ENCODE peak calls at places on chromosome 21, in five cellular contexts. E is K562, K is A549, B is GM12878, O is HepG2. D is an unnamed sample.

GRCh38 chr21:16308269-16308668 is 578.5 kb downstream of the USP25 start:
- DNase-seq in K (no peak), B (no peak), E (no peak), O (no peak), D (no peak)

GRCh38 chr21:15543473-15543872 is 186.3 kb upstream of the USP25 start:
- DNase-seq in E (no peak), B (no peak), O (peak; percentile 48), K (no peak), D (no peak)

GRCh38 chr21:31233711-31234110 is 110.3 kb downstream of the TIAM1 start:
- DNase-seq in B (no peak), O (no peak), E (no peak), K (no peak), D (no peak)

GRCh38 chr21:27466175-27466574 is 499.3 kb upstream of the ADAMTS5 start:
- DNase-seq in O (no peak), K (no peak), E (no peak), B (no peak), D (peak; percentile 60)

GRCh38 chr21:26332873-26333272 is 162.3 kb upstream of the APP start:
- DNase-seq in B (no peak), K (no peak), O (no peak), E (no peak), D (no peak)

GRCh38 chr21:20720623-20721022 is 277.6 kb upstream of the NCAM2 start:
- DNase-seq in O (no peak), K (no peak), B (no peak), E (no peak), D (no peak)

GRCh38 chr21:33998402-33998801 is 75.0 kb upstream of the MRPS6 start:
- DNase-seq in K (no peak), O (no peak), E (no peak), B (no peak), D (no peak)

GRCh38 chr21:18801468-18801867 is 397.9 kb upstream of the TMPRSS15 start:
- DNase-seq in K (no peak), O (no peak), E (no peak), B (no peak), D (peak; percentile 48)

GRCh38 chr21:33860332-33860879 is 55.2 kb downstream of the ATP5PO start:
- DNase-seq in K (no peak), B (no peak), E (no peak), O (no peak), D (no peak)

GRCh38 chr21:16418663-16419062 is 688.9 kb downstream of the USP25 start:
- DNase-seq in E (no peak), O (no peak), B (no peak), K (no peak), D (no peak)

GRCh38 chr21:18411565-18411964 is 8.0 kb upstream of the TMPRSS15 start:
- DNase-seq in O (no peak), K (no peak), B (no peak), E (no peak), D (peak; percentile 21)

GRCh38 chr21:26810266-26810665 is 34.9 kb downstream of the ADAMTS1 start:
- DNase-seq in K (no peak), B (no peak), O (no peak), E (no peak), D (no peak)

GRCh38 chr21:28419110-28419509 is 573.6 kb downstream of the LTN1 start:
- DNase-seq in E (no peak), K (no peak), O (no peak), B (no peak), D (no peak)

GRCh38 chr21:45365608-45366241 is 39.2 kb upstream of the COL18A1 start:
- DNase-seq in K (peak; percentile 67), B (no peak), O (peak; percentile 92), E (no peak), D (peak; percentile 89)

GRCh38 chr21:45364464-45365185 is 40.3 kb upstream of the COL18A1 start:
- DNase-seq in B (no peak), E (no peak), K (peak; percentile 48), O (no peak), D (no peak)

GRCh38 chr21:45365186-45365607 is 39.8 kb upstream of the COL18A1 start:
- DNase-seq in B (no peak), K (no peak), O (no peak), E (no peak), D (no peak)

GRCh38 chr21:45362748-45363145 is 42.2 kb upstream of the COL18A1 start:
- DNase-seq in E (no peak), K (no peak), B (no peak), O (no peak), D (no peak)

DNA sequence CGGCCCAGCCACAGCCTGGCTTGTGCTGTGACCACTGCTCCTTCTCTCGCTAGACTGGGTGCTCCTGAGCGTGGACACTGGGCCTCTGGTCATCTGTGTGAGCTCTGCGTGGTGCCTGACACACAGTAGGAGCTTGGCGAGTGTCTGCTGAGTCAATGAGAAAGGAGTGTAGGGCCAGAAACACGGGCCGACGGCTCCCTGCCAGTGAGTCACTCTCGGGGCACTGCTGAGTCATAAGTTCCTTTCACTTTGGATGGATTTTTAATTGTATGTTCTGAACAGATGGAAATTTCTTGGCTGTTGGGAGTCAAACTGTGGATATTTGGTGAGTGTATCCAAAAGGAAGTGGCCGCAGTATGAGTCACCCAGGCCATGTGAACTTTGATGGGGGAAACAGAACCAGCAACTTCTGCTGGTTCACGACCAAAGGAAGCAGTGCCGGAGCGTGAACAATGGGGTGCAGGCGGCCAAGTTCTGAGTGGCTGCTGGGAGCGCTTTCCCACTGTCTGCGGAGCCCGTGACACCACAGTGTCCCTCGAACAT is 41.0 kb upstream of the COL18A1 start:
- DNase-seq in O (peak; percentile 82), E (peak; percentile 76), K (peak; percentile 86), B (peak; percentile 8), D (no peak)
- H3K4me3 ChIP-seq in O (no peak overlapping the region), E (no peak overlapping the region), K (peak overlapping the region; percentile 28), B (no peak overlapping the region), D (no peak overlapping the region)

GRCh38 chr21:41280115-41280919 is 36.3 kb upstream of the FAM3B start:
- DNase-seq in O (no peak), E (no peak), B (no peak), K (no peak), D (no peak)

GRCh38 chr21:41282412-41282811 is 34.2 kb upstream of the FAM3B start:
- DNase-seq in B (no peak), O (no peak), K (no peak), E (no peak), D (no peak)

GRCh38 chr21:41283211-41283818 is 33.3 kb upstream of the FAM3B start:
- DNase-seq in B (peak; percentile 61), O (peak; percentile 74), E (peak; percentile 56), K (peak; percentile 50), D (peak; percentile 85)
- TF ChIP-seq JUNB in B (no peak), O (no peak), E (no peak), K (no peak), D (no peak)

GRCh38 chr21:29613021-29613420 is 314.3 kb downstream of the BACH1 start:
- DNase-seq in B (no peak), K (no peak), O (no peak), E (peak; percentile 28), D (no peak)
- H3K4me3 ChIP-seq in B (no peak overlapping the region), K (no peak overlapping the region), O (no peak overlapping the region), E (no peak overlapping the region), D (no peak overlapping the region)

DNA sequence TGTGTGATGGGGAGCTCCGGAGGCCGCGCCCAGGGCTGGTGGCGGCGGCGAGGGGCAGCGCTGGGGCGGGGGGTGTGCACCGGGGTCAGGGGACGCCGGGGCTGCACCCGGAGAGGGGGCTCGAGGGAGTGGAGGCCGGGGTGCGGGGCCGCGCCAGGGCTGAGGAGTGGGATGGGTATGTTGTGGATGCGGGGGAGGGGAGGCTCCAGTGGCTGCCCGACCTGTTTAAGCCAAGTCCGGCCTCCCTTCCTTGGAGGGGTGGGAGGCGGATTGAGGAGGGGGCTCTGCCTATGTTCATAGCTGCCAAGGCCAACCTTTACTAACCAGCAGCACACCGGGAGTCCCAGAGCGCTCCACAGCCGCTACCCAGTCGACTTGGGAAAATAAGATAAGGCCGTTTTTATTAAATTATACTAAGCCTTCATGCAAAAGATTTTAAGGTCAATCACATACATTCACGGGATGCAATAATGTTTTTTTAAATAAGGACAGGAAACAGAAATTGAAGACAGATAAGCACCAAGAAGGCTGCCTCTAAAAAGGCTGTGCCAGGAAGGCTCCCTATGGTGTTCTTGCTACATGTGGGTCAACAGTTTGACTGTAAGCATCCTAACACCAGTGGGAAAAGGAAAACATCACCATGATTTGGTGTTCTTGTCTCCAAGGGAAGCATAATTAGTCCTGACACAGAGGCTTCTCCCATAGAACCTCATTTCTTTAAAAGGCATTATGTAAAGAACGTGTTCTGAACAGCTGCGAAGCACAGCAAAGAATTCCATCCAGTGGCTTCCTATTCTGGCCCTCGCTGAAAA is 583 bp upstream of the HLCS start:
- DNase-seq in E (no peak), O (no peak), K (no peak), B (no peak), D (no peak)
- TF ChIP-seq JUNB in E (no peak), O (no peak), K (no peak), B (no peak), D (no peak)

GRCh38 chr21:44354001-44354405 is 582 bp downstream of the TRPM2 start:
- DNase-seq in E (no peak), B (no peak), O (no peak), K (no peak), D (no peak)
- H3K4me3 ChIP-seq in E (no peak overlapping the region), B (peak overlapping the region; percentile 65), O (no peak overlapping the region), K (no peak overlapping the region), D (no peak overlapping the region)

GRCh38 chr21:38915546-38915945 is 109.8 kb downstream of the ETS2 start:
- DNase-seq in O (no peak), B (no peak), E (no peak), K (no peak), D (no peak)
- TF ChIP-seq JUNB in O (no peak), B (no peak), E (no peak), K (no peak), D (no peak)

DNA sequence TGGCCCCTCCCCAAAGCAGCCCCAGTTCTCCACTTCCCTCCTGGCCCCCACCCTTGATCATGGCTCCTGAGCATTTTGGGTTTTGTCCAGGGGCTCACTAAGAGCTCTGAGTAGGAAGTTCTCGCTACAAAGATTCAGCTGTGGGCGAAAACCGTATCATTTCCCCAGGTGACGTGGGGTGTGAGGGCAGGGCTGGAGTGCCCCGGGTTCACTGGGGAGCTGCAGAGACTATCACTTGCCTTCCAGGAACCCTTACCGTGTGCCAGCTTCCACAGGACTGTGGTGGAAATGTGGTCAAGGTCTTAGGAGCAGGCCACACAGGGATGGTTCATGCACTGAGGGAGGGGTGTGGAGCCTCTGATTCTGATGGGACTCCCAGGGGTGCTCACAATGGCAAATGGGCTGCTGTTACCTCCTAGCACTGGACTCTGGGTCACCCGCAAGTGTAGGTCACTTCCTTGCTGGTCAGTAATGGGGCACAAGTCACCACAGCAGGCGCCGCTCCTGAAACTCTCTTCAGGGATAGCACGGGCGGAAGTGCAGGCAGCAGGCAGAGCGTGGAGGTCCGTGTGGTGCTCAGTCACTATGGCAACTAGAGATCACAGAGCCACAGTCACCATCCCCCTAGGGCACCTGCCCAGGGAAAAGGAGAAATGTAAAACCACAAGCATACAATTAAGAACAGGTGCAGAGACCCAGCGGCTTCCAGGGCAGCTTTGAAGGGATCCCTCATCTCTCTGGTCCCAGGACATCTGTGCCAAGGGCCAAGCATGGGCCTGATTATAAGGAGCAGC is 35.4 kb downstream of the RSPH1 start:
- DNase-seq in E (no peak), B (peak; percentile 83), O (no peak), K (no peak), D (peak; percentile 49)
- H3K4me3 ChIP-seq in E (no peak overlapping the region), B (no peak overlapping the region), O (no peak overlapping the region), K (no peak overlapping the region), D (no peak overlapping the region)